ENCODE peak calls at places on chromosomes 7 and 10, in seven cellular contexts. Z, O, M, G, L, K and A are unnamed samples.

GRCh38 chr10:125068406-125068805 is 92.0 kb downstream of the CTBP2 start:
- DNase-seq in G (no peak), M (no peak), Z (no peak), L (no peak), O (no peak), K (no peak), A (no peak)

GRCh38 chr7:20005081-20005480 is 212.1 kb downstream of the MACC1 start:
- DNase-seq in G (no peak), Z (no peak), M (no peak), L (no peak), O (no peak), K (no peak), A (no peak)

GRCh38 chr10:25498645-25499044 is 323.8 kb downstream of the GPR158 start:
- DNase-seq in O (no peak), L (no peak), K (no peak), Z (no peak), G (no peak), M (no peak), A (no peak)

GRCh38 chr7:77444123-77444522 is 28.0 kb upstream of the GSAP start:
- DNase-seq in O (peak; percentile 42), G (no peak), L (no peak), Z (no peak), K (no peak), M (peak; percentile 23), A (no peak)

GRCh38 chr10:109773288-109773687 is 150.0 kb downstream of the XPNPEP1 start:
- DNase-seq in O (no peak), M (no peak), L (peak; percentile 19), Z (no peak), G (no peak), K (no peak), A (no peak)

GRCh38 chr7:133364959-133365680 is 112.2 kb downstream of the EXOC4 start:
- DNase-seq in L (no peak), O (peak; percentile 38), Z (no peak), G (no peak), K (no peak), M (no peak), A (no peak)

GRCh38 chr10:29200280-29200679 is 88.6 kb upstream of the LYZL1 start:
- DNase-seq in M (no peak), K (peak; percentile 41), Z (no peak), L (no peak), O (no peak), G (no peak), A (no peak)

GRCh38 chr7:75534727-75535307 is 42.7 kb downstream of the SPDYE5 start:
- DNase-seq in K (no peak), M (no peak), L (peak; percentile 47), O (peak; percentile 77), G (no peak), Z (no peak), A (no peak)

GRCh38 chr7:123499211-123499968 is 35.0 kb downstream of the IQUB start:
- DNase-seq in G (peak; percentile 20), O (no peak), Z (no peak), K (no peak), M (no peak), L (no peak), A (no peak)

GRCh38 chr10:60799971-60800370 is 21.7 kb downstream of the CDK1 start:
- DNase-seq in O (no peak), M (no peak), L (no peak), G (no peak), Z (no peak), K (no peak), A (no peak)

GRCh38 chr7:47901542-47901941 is 46.7 kb downstream of the PKD1L1 start:
- DNase-seq in G (no peak), O (peak; percentile 65), L (peak; percentile 62), M (peak; percentile 41), K (no peak), Z (no peak), A (no peak)

GRCh38 chr10:1155791-1156615 is 99.8 kb downstream of the WDR37 start:
- DNase-seq in L (no peak), O (no peak), M (no peak), Z (no peak), K (no peak), G (no peak), A (no peak)

GRCh38 chr7:99839560-99840011 is 11.8 kb downstream of the CYP3A43 start:
- DNase-seq in O (no peak), Z (no peak), M (no peak), L (peak; percentile 36), G (peak; percentile 35), K (no peak), A (peak; percentile 59)

GRCh38 chr7:78149787-78150186 is 351.2 kb downstream of the PHTF2 start:
- DNase-seq in L (no peak), G (no peak), M (no peak), Z (no peak), K (no peak), O (peak; percentile 90), A (no peak)

GRCh38 chr10:124197301-124198148 is 104.1 kb upstream of the CHST15 start:
- DNase-seq in G (no peak), L (no peak), M (no peak), K (no peak), Z (no peak), O (peak; percentile 4), A (no peak)

GRCh38 chr10:119834188-119834587 is 38.5 kb downstream of the MCMBP start:
- DNase-seq in G (no peak), M (no peak), Z (no peak), L (peak; percentile 79), O (no peak), K (peak; percentile 26), A (no peak)

GRCh38 chr10:72736176-72736795 is 44.3 kb downstream of the MCU start:
- DNase-seq in Z (no peak), M (no peak), G (peak; percentile 56), O (peak; percentile 85), L (no peak), K (no peak), A (no peak)

GRCh38 chr10:125455855-125456254 is 227.1 kb downstream of the TEX36 start:
- DNase-seq in K (no peak), Z (no peak), M (peak; percentile 20), L (peak; percentile 70), G (no peak), O (no peak), A (no peak)

GRCh38 chr7:154871483-154871882 is 131.4 kb downstream of the PAXIP1 start:
- DNase-seq in Z (no peak), M (no peak), L (no peak), O (no peak), K (no peak), G (no peak), A (no peak)

GRCh38 chr7:132575336-132575986 is 809 bp downstream of the PLXNA4 start:
- DNase-seq in O (peak; percentile 73), M (peak; percentile 82), L (peak; percentile 53), K (no peak), Z (no peak), G (peak; percentile 61), A (peak; percentile 68)

GRCh38 chr10:22103701-22104100 is 100.2 kb upstream of the DNAJC1 start:
- DNase-seq in O (peak; percentile 10), K (no peak), L (peak; percentile 25), M (peak; percentile 13), G (no peak), Z (peak; percentile 8), A (peak; percentile 63)

GRCh38 chr10:132001238-132001977 is 19.7 kb upstream of the BNIP3 start:
- DNase-seq in Z (no peak), M (no peak), L (peak; percentile 43), G (no peak), K (peak; percentile 36), O (no peak), A (peak; percentile 83)

GRCh38 chr7:121610243-121610642 is 214.1 kb upstream of the FAM3C start:
- DNase-seq in G (no peak), Z (no peak), M (no peak), K (no peak), O (no peak), L (no peak), A (no peak)

GRCh38 chr7:135716677-135717238 is 11.2 kb downstream of the SLC13A4 start:
- DNase-seq in M (no peak), G (no peak), O (peak; percentile 87), L (peak; percentile 85), Z (no peak), K (no peak), A (no peak)

GRCh38 chr7:16774986-16775385 is 21.4 kb downstream of the TSPAN13 start:
- DNase-seq in L (peak; percentile 42), Z (no peak), M (no peak), O (no peak), G (no peak), K (no peak), A (no peak)

GRCh38 chr7:156998988-156999610 is 11.4 kb downstream of the MNX1 start:
- DNase-seq in K (no peak), L (no peak), Z (no peak), M (peak; percentile 63), G (no peak), O (no peak), A (peak; percentile 58)

GRCh38 chr7:93232673-93233018 is 480 bp downstream of the VPS50 start:
- DNase-seq in M (peak; percentile 31), O (peak; percentile 42), L (no peak), G (no peak), K (no peak), Z (no peak), A (peak; percentile 22)
- H3K27ac ChIP-seq in M (no peak overlapping the region), O (no peak overlapping the region), L (no peak overlapping the region), G (no peak overlapping the region), K (no peak overlapping the region), Z (no peak overlapping the region), A (no peak overlapping the region)

GRCh38 chr10:63069318-63069717 is 63.8 kb upstream of the NRBF2 start:
- DNase-seq in M (no peak), K (no peak), Z (no peak), L (no peak), O (no peak), G (no peak), A (no peak)
- TF ChIP-seq EZH2phosphoT487 in M (no peak), K (no peak), Z (no peak), L (no peak), O (no peak), G (no peak), A (no peak)

GRCh38 chr10:8039323-8039922 is 15.1 kb upstream of the GATA3 start:
- DNase-seq in L (no peak), Z (no peak), O (no peak), G (no peak), K (no peak), M (peak; percentile 76), A (peak; percentile 60)
- TF ChIP-seq EZH2 in L (no peak), Z (no peak), O (peak; percentile 59), G (no peak), K (no peak), M (no peak), A (peak; percentile 85)

DNA sequence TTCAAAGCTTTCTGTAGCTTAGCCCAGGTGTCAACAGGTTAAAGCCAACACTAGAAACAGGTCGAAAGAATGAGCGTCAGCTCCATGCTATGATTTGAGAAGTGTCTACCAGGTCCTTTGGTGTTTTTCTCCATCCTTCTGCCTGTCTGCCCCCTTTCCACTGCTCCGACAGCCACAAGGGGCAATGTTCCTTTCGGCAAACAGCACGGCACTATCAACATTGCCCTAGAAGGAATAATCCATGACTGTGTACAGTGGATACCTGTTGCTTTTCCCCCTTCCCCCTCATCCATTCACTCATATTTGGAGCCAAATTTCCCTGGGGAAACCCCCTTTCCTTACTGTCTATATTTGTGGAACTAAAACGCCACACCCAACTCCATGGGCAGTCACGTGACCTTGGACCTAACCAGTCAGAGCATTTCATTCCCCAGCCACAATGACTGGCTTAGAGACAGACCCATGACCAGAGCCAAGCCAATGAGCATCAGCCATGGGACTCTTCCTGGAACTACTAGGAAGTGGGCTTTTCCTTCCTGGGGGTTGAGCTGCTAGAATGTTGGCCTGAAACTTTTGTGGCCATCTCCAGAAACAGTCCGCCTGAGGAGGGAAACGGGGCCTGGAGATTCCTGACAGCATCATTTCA is 51.5 kb downstream of the AFAP1L2 start:
- DNase-seq in O (no peak), G (no peak), K (no peak), M (no peak), L (no peak), Z (no peak), A (no peak)
- H3K27ac ChIP-seq in O (no peak overlapping the region), G (no peak overlapping the region), K (no peak overlapping the region), M (no peak overlapping the region), L (no peak overlapping the region), Z (no peak overlapping the region), A (no peak overlapping the region)

GRCh38 chr7:150862356-150862755 is 10.0 kb downstream of the AOC1 start:
- DNase-seq in K (no peak), O (no peak), G (no peak), L (no peak), M (no peak), Z (no peak), A (no peak)
- TF ChIP-seq EZH2phosphoT487 in K (no peak), O (no peak), G (no peak), L (no peak), M (no peak), Z (no peak), A (no peak)